ENCODE peak calls at places on chromosomes 4 and X, in nine cellular contexts. X, H, S, V, J, R, U, W and G are unnamed samples.
A peak's percentile ranks its signal among the peaks of the same experiment; 100 is the strongest.

GRCh38 chr4:85600501-85600900 is 125.6 kb downstream of the ARHGAP24 start:
- DNase-seq in X (no peak), H (no peak), S (no peak), V (no peak), J (no peak), R (no peak), U (no peak), W (no peak), G (no peak)

GRCh38 chr4:175298119-175298518 is 380.0 kb downstream of the ADAM29 start:
- DNase-seq in X (no peak), H (no peak), S (no peak), V (no peak), J (no peak), R (peak; percentile 59), U (no peak), W (no peak), G (no peak)

GRCh38 chrX:137945470-137945869 is 379.5 kb downstream of the ZIC3 start:
- DNase-seq in X (no peak), H (no peak), S (no peak), V (no peak), J (no peak), R (no peak), U (no peak), W (no peak), G (no peak)

GRCh38 chrX:132501606-132502005 is 12.8 kb upstream of the MBNL3 start:
- DNase-seq in X (no peak), H (no peak), S (no peak), V (no peak), J (no peak), R (peak; percentile 42), U (no peak), W (no peak), G (no peak)

GRCh38 chr4:165384186-165384585 is 5.4 kb downstream of the CPE start:
- DNase-seq in X (no peak), H (no peak), S (no peak), V (no peak), J (no peak), R (no peak), U (no peak), W (peak; percentile 73), G (no peak)

GRCh38 chrX:114970806-114971205 is 46.6 kb downstream of the IL13RA2 start:
- DNase-seq in X (no peak), H (no peak), S (no peak), V (no peak), J (no peak), R (no peak), U (no peak), W (no peak), G (no peak)

GRCh38 chr4:24857996-24858395 is 54.8 kb downstream of the CCDC149 start:
- DNase-seq in X (no peak), H (no peak), S (no peak), V (no peak), J (peak; percentile 16), R (peak; percentile 85), U (no peak), W (no peak), G (no peak)

GRCh38 chr4:107314156-107314555 is 278.0 kb upstream of the DKK2 start:
- DNase-seq in X (no peak), H (no peak), S (no peak), V (no peak), J (no peak), R (no peak), U (no peak), W (no peak), G (no peak)

GRCh38 chrX:18228069-18228468 is 7.4 kb upstream of the BEND2 start:
- DNase-seq in X (no peak), H (no peak), S (no peak), V (no peak), J (no peak), R (no peak), U (no peak), W (no peak), G (no peak)

DNA sequence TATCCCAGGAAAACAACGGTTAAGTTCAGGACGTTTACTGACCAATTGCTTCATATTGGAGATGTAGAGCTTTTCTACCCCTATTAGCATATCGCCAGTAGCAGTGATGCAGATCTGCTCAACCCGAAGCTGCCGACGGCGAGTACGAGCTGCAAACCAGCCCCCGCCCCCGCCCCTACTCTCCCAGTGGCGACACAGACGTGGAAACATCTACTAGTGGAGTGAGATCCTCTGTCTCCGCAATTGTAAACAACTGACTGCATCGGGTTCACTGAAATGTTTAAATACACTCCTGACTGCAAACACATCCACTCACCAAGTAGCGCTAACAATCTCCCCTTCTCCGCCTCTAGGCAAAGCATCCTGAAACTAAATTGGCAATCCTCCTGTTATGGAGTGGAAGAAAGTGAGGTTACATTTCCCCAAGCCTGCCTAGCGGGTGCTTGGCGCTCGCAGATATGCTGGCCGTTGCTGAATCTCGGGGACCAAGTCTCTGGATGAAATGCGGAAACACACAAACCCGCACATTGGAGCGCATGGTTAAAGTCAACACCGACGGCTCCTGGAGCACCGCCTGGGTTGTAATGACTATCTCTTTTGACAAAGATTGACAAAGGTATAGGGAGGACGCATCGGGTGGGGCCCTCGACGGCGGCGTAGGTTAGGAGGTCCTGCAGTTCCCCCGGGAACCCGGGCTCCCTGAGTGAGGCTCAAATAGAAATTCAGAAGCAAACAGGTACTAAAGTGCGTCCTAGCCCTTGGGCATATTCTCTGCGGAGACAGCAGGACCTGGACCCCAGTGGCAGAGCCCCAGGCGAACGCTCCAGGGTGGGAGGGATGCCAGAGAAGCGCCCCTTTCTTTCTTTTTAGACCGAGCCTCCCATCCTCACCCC is 116.9 kb upstream of the TEX13C start:
- DNase-seq in X (no peak), H (no peak), S (no peak), V (no peak), J (no peak), R (no peak), U (no peak), W (no peak), G (no peak)
- H3K4me3 ChIP-seq in X (no peak overlapping the region), H (no peak overlapping the region), S (peak overlapping the region; percentile 37), V (no peak overlapping the region), J (peak overlapping the region; percentile 48), R (no peak overlapping the region), U (peak overlapping the region; percentile 55), W (peak overlapping the region; percentile 77), G (peak overlapping the region; percentile 53)

DNA sequence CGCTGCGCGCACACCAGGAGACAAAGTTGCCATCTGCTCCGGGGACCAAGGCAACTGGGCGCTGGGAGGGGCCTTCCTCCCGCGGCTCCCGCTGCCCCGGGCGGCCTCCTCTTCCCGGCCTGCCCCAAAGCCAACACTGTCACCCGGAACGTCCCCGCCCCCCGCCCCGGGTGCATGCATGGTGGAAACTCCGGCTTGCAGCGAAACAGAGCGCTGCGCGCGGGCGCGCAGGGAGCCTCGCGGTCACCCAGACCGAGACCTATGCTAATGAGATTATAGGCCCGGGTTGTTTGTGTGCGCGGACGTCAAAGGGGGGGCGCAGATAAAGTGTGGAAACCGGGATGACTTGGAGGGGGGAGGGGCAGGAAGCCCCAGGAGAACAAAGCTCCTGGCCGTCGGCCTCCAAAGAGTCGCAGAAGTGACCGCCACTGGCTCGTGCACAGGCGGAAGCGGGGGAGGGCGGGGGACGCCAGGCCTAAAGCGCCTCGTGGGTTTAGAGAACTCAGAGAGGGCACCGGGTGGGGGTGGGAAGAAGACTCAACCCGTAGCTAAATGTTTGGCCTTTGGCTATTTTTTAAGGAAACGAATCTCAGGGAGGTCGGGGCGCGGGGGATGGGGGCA is 88.8 kb downstream of the BCOR start:
- DNase-seq in X (no peak), H (no peak), S (peak; percentile 51), V (no peak), J (peak; percentile 65), R (peak; percentile 25), U (no peak), W (peak; percentile 87), G (no peak)
- H3K4me1 ChIP-seq in X (peaks cover 31% of the 10 kb centered on the region), H (peaks cover 12% of the 10 kb centered on the region), S (peaks cover 59% of the 10 kb centered on the region), V (peaks cover 10% of the 10 kb centered on the region), J (peaks cover 54% of the 10 kb centered on the region), R (peaks cover 12% of the 10 kb centered on the region), U (peaks cover 47% of the 10 kb centered on the region), W (no peaks in the 10 kb centered on the region), G (no peaks in the 10 kb centered on the region)

GRCh38 chr4:523601-524000 is 24.6 kb downstream of the PIGG start:
- DNase-seq in X (no peak), H (no peak), S (no peak), V (no peak), J (no peak), R (no peak), U (no peak), W (no peak), G (no peak)

GRCh38 chr4:522911-523443 is 24.0 kb downstream of the PIGG start:
- DNase-seq in X (no peak), H (no peak), S (no peak), V (no peak), J (no peak), R (no peak), U (no peak), W (no peak), G (no peak)

GRCh38 chr4:521636-522330 is 22.8 kb downstream of the PIGG start:
- DNase-seq in X (no peak), H (no peak), S (no peak), V (no peak), J (no peak), R (no peak), U (no peak), W (no peak), G (no peak)

GRCh38 chr4:524196-524595 is 25.2 kb downstream of the PIGG start:
- DNase-seq in X (no peak), H (no peak), S (no peak), V (no peak), J (no peak), R (no peak), U (no peak), W (no peak), G (no peak)

GRCh38 chr4:522438-522837 is 23.4 kb downstream of the PIGG start:
- DNase-seq in X (no peak), H (no peak), S (no peak), V (no peak), J (no peak), R (no peak), U (no peak), W (no peak), G (no peak)
- H3K27ac ChIP-seq in X (no peak overlapping the region), H (no peak overlapping the region), S (no peak overlapping the region), V (no peak overlapping the region), J (no peak overlapping the region), R (no peak overlapping the region), U (no peak overlapping the region), W (no peak overlapping the region), G (no peak overlapping the region)

GRCh38 chrX:101385026-101385684 is 836 bp downstream of the BTK start:
- DNase-seq in X (no peak), H (no peak), S (no peak), V (no peak), J (no peak), R (no peak), U (no peak), W (no peak), G (no peak)

GRCh38 chrX:101383679-101384078 is 2.3 kb downstream of the BTK start:
- DNase-seq in X (peak; percentile 86), H (no peak), S (no peak), V (no peak), J (no peak), R (no peak), U (no peak), W (no peak), G (no peak)

GRCh38 chrX:101388604-101389003 is 2.2 kb upstream of the RPL36A start:
- DNase-seq in X (no peak), H (no peak), S (no peak), V (no peak), J (no peak), R (no peak), U (no peak), W (no peak), G (no peak)

GRCh38 chrX:101386542-101386885 is 523 bp upstream of the BTK start:
- DNase-seq in X (no peak), H (no peak), S (no peak), V (no peak), J (no peak), R (no peak), U (no peak), W (no peak), G (no peak)

GRCh38 chrX:101385795-101386541 is at the start of gene BTK:
- DNase-seq in X (peak; percentile 80), H (no peak), S (peak; percentile 37), V (no peak), J (no peak), R (no peak), U (no peak), W (no peak), G (no peak)
- H3K4me3 ChIP-seq in X (peak within 1 kb of the TSS; percentile 96), H (no peak within 1 kb of the TSS), S (peak within 1 kb of the TSS; percentile 41), V (no peak within 1 kb of the TSS), J (no peak within 1 kb of the TSS), R (no peak within 1 kb of the TSS), U (peak within 1 kb of the TSS; percentile 33), W (no peak within 1 kb of the TSS), G (peak within 1 kb of the TSS; percentile 19)